ENCODE peak calls at places on chromosomes 5 and 9, in four cellular contexts. U is H1, M is K562, L is HepG2. A is an unnamed sample.

GRCh38 chr9:134537891-134538520 is 103.6 kb upstream of the COL5A1 start:
- DNase-seq in U (no peak), M (no peak), L (no peak), A (no peak)

GRCh38 chr9:107628444-107628843 is 138.9 kb upstream of the KLF4 start:
- DNase-seq in U (no peak), M (no peak), L (no peak), A (no peak)

GRCh38 chr9:83633260-83633659 is 10.3 kb downstream of the IDNK start:
- DNase-seq in U (no peak), M (no peak), L (no peak), A (no peak)

GRCh38 chr9:114051706-114052105 is 26.4 kb downstream of the AMBP start:
- DNase-seq in U (no peak), M (no peak), L (no peak), A (no peak)

GRCh38 chr9:107929439-107929838 is 439.9 kb upstream of the KLF4 start:
- DNase-seq in U (no peak), M (no peak), L (no peak), A (no peak)

GRCh38 chr5:43497311-43498104 is 13.8 kb upstream of the TMEM267 start:
- DNase-seq in U (no peak), M (no peak), L (no peak), A (no peak)

GRCh38 chr5:43227655-43228054 is 35.6 kb downstream of the NIM1K start:
- DNase-seq in U (no peak), M (peak), L (peak), A (peak)

GRCh38 chr5:64603676-64604075 is 86.6 kb upstream of the SHISAL2B start:
- DNase-seq in U (no peak), M (no peak), L (no peak), A (no peak)

GRCh38 chr5:172004824-172005237 is 1.6 kb downstream of the FBXW11 start:
- DNase-seq in U (no peak), M (no peak), L (no peak), A (no peak)

GRCh38 chr5:67746103-67746502 is 469.5 kb upstream of the PIK3R1 start:
- DNase-seq in U (no peak), M (no peak), L (peak), A (no peak)

GRCh38 chr5:122152266-122152900 is 23.0 kb downstream of the ZNF474 start:
- DNase-seq in U (no peak), M (no peak), L (no peak), A (no peak)

GRCh38 chr5:8057764-8058163 is 188.8 kb downstream of the MTRR start:
- DNase-seq in U (no peak), M (peak), L (no peak), A (no peak)

GRCh38 chr5:158287643-158288228 is 428.8 kb upstream of the CLINT1 start:
- DNase-seq in U (no peak), M (no peak), L (no peak), A (no peak)

GRCh38 chr9:123251741-123252140 is 16.6 kb downstream of the STRBP start:
- DNase-seq in U (no peak), M (no peak), L (no peak), A (no peak)

GRCh38 chr9:69671904-69672827 is at the start of gene APBA1:
- DNase-seq in U (peak), M (peak), L (no peak), A (peak)

GRCh38 chr5:56814361-56814962 is 887 bp upstream of the MAP3K1 start:
- DNase-seq in U (peak), M (peak), L (peak), A (peak)

GRCh38 chr9:72362118-72362531 is 2.9 kb downstream of the ZFAND5 start:
- DNase-seq in U (no peak), M (no peak), L (peak), A (no peak)

GRCh38 chr5:148974638-148975330 is 88.1 kb downstream of the SH3TC2 start:
- DNase-seq in U (no peak), M (no peak), L (no peak), A (no peak)

GRCh38 chr9:100492952-100493351 is 20.0 kb downstream of the TMEFF1 start:
- DNase-seq in U (no peak), M (no peak), L (peak), A (no peak)

GRCh38 chr5:9439651-9440292 is 106.1 kb downstream of the SEMA5A start:
- DNase-seq in U (no peak), M (no peak), L (no peak), A (no peak)

GRCh38 chr5:9440517-9440916 is 105.4 kb downstream of the SEMA5A start:
- DNase-seq in U (no peak), M (no peak), L (no peak), A (no peak)

GRCh38 chr5:9441610-9442009 is 104.3 kb downstream of the SEMA5A start:
- DNase-seq in U (no peak), M (no peak), L (no peak), A (no peak)

DNA sequence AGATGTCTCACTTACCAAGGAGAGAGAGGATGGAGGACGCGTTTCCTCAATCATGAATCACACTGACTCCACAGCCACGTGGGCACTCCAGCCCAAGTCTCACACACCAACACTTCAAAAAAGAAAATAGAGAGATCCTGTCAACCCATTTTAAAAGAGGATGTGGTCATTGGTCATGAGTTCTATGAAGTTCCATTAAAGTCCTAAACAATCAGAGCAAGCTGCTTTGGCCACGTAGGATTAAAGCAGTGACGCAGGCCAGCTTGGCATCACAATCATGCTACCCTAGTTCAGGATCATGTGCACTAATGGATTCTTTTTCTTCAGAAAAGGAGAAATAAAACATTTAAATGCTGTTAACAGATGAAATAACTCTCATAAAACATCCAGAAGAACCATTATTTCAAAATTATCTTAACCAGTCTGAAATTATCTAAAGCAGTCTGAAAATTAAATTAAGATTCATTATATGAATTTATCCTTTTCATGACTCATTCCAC is 108.1 kb downstream of the SEMA5A start:
- DNase-seq in U (no peak), M (no peak), L (no peak), A (no peak)
- TF ChIP-seq JUN in U (no peak), M (no peak), L (no peak), A (no peak)

DNA sequence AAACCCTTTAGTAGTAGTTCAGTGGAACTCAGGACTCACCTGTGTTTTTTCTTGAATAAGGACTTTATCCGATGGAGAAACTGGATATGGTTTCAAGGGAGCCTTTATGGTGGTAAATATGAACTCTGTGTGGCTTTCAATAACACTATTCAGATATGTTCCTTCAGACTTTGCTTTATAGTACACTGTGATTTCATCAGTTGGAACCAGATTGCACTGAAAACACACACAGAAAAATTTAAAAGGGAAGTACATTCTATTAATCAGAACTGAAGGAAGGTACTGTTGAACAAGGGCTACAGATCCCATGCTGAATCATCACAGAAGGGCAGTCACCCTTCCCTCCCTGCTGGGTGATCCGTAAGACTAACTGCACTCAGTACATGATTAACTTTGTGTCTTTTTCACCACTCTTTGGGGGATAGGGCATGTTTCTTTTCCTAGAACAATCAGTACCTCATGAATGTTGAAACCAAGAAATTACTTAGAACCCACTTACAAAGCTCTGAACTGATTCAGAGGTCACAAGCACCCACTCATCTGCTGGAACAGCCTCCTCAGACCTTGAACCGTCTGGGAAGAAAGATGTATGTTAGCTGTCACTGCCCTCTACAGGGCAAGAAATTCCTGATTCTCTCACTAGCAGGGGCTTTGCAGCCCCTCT is 51.2 kb downstream of the IARS1 start:
- DNase-seq in U (no peak), M (no peak), L (no peak), A (peak)
- TF ChIP-seq RAD21 in U (peak), M (peak), L (no peak), A (peak)

DNA sequence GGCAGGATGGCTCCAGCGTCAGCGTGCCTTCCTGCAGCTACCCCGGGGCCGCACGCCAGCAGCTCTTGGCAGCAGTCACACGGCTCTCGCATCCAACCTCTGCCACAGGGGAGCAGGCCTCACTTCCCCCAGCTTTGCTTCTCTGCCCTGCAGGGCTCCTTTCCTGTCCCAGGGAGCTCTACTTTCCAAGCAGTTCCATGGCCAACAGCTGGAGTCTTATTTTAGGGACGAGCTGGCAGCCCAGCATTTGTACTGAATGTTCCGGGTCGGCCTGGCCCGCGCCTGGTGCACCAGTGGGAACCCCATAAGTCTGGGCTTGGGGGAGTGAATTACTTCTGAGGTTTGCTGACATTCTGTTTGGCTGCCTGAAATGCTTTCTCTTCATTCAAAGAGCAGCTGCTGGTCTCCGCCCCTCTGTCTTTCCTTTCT is 34.6 kb downstream of the GADD45G start:
- DNase-seq in U (no peak), M (no peak), L (no peak), A (no peak)
- TF ChIP-seq JUN in U (no peak), M (no peak), L (no peak), A (no peak)

GRCh38 chr9:22039258-22039657 is 30.2 kb upstream of the CDKN2B start:
- DNase-seq in U (no peak), M (no peak), L (peak), A (no peak)
- TF ChIP-seq RAD21 in U (no peak), M (no peak), L (no peak), A (no peak)

GRCh38 chr5:83718195-83718825 is 2.3 kb downstream of the HAPLN1 start:
- DNase-seq in U (no peak), M (peak), L (peak), A (peak)
- TF ChIP-seq JUN in U (no peak), M (no peak), L (no peak), A (no peak)